ENCODE peak calls at places on chromosome 1, in nine cellular contexts. C, S, D, L, I, U, P, J and M are unnamed samples.
A peak's percentile ranks its signal among the peaks of the same experiment; 100 is the strongest.

GRCh38 chr1:173122958-173123852 is 72.5 kb upstream of the TNFSF18 start:
- DNase-seq in C (peak; percentile 80), S (peak; percentile 98), D (peak; percentile 45), L (peak; percentile 23), I (no peak), U (peak; percentile 98), P (peak; percentile 93), J (peak; percentile 50), M (no peak)

GRCh38 chr1:29324771-29325351 is 88.5 kb downstream of the PTPRU start:
- DNase-seq in C (peak; percentile 54), S (no peak), D (no peak), L (no peak), I (no peak), U (peak; percentile 16), P (no peak), J (peak; percentile 92), M (no peak)

GRCh38 chr1:8382051-8382505 is 64.2 kb downstream of the SLC45A1 start:
- DNase-seq in C (no peak), S (no peak), D (no peak), L (no peak), I (no peak), U (peak; percentile 46), P (no peak), J (no peak), M (no peak)

GRCh38 chr1:224632381-224632871 is 16.3 kb downstream of the CNIH3 start:
- DNase-seq in C (no peak), S (peak; percentile 92), D (peak; percentile 43), L (peak; percentile 71), I (no peak), U (peak; percentile 95), P (peak; percentile 85), J (no peak), M (no peak)

GRCh38 chr1:62784509-62785365 is 805 bp downstream of the ATG4C start:
- DNase-seq in C (no peak), S (peak; percentile 21), D (no peak), L (no peak), I (no peak), U (peak; percentile 25), P (no peak), J (no peak), M (no peak)

GRCh38 chr1:2189459-2190425 is 4.8 kb downstream of the FAAP20 start:
- DNase-seq in C (peak; percentile 97), S (peak; percentile 98), D (peak; percentile 97), L (peak; percentile 97), I (peak; percentile 86), U (peak; percentile 98), P (peak; percentile 91), J (peak; percentile 93), M (peak; percentile 65)

GRCh38 chr1:177246710-177247588 is 76.2 kb downstream of the BRINP2 start:
- DNase-seq in C (no peak), S (peak; percentile 61), D (no peak), L (no peak), I (no peak), U (peak; percentile 23), P (no peak), J (no peak), M (no peak)

GRCh38 chr1:100528861-100529260 is 9.1 kb upstream of the GPR88 start:
- DNase-seq in C (no peak), S (peak; percentile 93), D (no peak), L (no peak), I (no peak), U (peak; percentile 89), P (no peak), J (no peak), M (no peak)

GRCh38 chr1:17403081-17403480 is 31.1 kb downstream of the PADI6 start:
- DNase-seq in C (no peak), S (no peak), D (no peak), L (no peak), I (no peak), U (no peak), P (peak; percentile 14), J (no peak), M (no peak)

GRCh38 chr1:55311057-55311631 is 96.0 kb upstream of the USP24 start:
- DNase-seq in C (no peak), S (peak; percentile 51), D (no peak), L (no peak), I (no peak), U (peak; percentile 38), P (peak; percentile 68), J (no peak), M (no peak)

GRCh38 chr1:46551597-46552095 is at the start of gene KNCN:
- DNase-seq in C (no peak), S (no peak), D (no peak), L (no peak), I (no peak), U (no peak), P (no peak), J (no peak), M (no peak)

GRCh38 chr1:17167783-17168479 is 37.0 kb upstream of the PADI1 start:
- DNase-seq in C (no peak), S (peak; percentile 33), D (no peak), L (peak; percentile 6), I (no peak), U (peak; percentile 25), P (peak; percentile 94), J (no peak), M (no peak)

GRCh38 chr1:229759037-229759435 is 133.0 kb downstream of the URB2 start:
- DNase-seq in C (no peak), S (no peak), D (no peak), L (no peak), I (no peak), U (peak; percentile 1), P (peak; percentile 91), J (no peak), M (no peak)

GRCh38 chr1:1598051-1598719 is 1.8 kb downstream of the FNDC10 start:
- DNase-seq in C (no peak), S (no peak), D (no peak), L (no peak), I (no peak), U (no peak), P (no peak), J (no peak), M (no peak)

GRCh38 chr1:41583658-41584570 is 99.4 kb upstream of the EDN2 start:
- DNase-seq in C (no peak), S (no peak), D (peak; percentile 23), L (no peak), I (no peak), U (no peak), P (no peak), J (no peak), M (no peak)

GRCh38 chr1:190477687-190478192 is at the start of gene BRINP3:
- DNase-seq in C (no peak), S (no peak), D (no peak), L (no peak), I (no peak), U (no peak), P (no peak), J (no peak), M (no peak)

GRCh38 chr1:190478193-190479007 is 736 bp upstream of the BRINP3 start:
- DNase-seq in C (peak; percentile 60), S (peak; percentile 32), D (no peak), L (no peak), I (no peak), U (peak; percentile 51), P (no peak), J (peak; percentile 65), M (no peak)

GRCh38 chr1:190475394-190476250 is 2.0 kb downstream of the BRINP3 start:
- DNase-seq in C (peak; percentile 44), S (peak; percentile 29), D (no peak), L (peak; percentile 4), I (no peak), U (peak; percentile 29), P (no peak), J (no peak), M (no peak)

GRCh38 chr1:190479028-190479427 is 1.4 kb upstream of the BRINP3 start:
- DNase-seq in C (no peak), S (peak; percentile 23), D (no peak), L (no peak), I (no peak), U (peak; percentile 48), P (no peak), J (no peak), M (no peak)

GRCh38 chr1:190479537-190479936 is 1.9 kb upstream of the BRINP3 start:
- DNase-seq in C (no peak), S (no peak), D (no peak), L (no peak), I (no peak), U (no peak), P (no peak), J (no peak), M (no peak)
- TF ChIP-seq CTCF in C (no peak), S (no peak), D (no peak), L (no peak), I (no peak), U (no peak), P (no peak), J (no peak), M (peak; percentile 47)

GRCh38 chr1:19799233-19799876 is 361 bp downstream of the TMCO4 start:
- DNase-seq in C (peak; percentile 90), S (peak; percentile 61), D (peak; percentile 84), L (peak; percentile 74), I (no peak), U (peak; percentile 60), P (peak; percentile 20), J (peak; percentile 58), M (no peak)
- TF ChIP-seq CTCF in C (peak; percentile 32), S (peak; percentile 37), D (peak; percentile 40), L (peak; percentile 9), I (no peak), U (peak; percentile 40), P (peak; percentile 70), J (peak; percentile 34), M (no peak)

DNA sequence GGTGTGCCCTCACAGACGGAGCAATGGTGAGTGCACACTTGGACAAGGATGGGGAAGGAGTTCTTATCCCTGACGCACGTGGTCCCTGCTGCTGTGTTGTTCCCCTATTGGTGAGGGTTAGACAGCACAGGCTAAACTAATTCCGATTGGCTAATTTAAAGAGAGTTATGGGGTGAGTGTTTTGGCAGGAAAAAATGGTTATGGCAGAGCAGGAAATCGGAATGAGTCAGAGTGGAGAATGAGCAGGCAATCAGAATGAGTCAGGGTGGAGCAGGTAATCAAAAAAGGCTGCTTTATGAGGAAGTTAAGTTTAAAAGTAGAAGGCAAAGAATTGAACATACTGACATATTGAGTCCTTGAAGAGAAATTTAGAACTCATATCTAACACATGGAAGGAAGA is 100.5 kb downstream of the NGF start:
- DNase-seq in C (no peak), S (no peak), D (no peak), L (no peak), I (no peak), U (no peak), P (peak; percentile 87), J (no peak), M (no peak)
- TF ChIP-seq CTCF in C (no peak), S (no peak), D (no peak), L (no peak), I (no peak), U (no peak), P (peak; percentile 63), J (no peak), M (no peak)

DNA sequence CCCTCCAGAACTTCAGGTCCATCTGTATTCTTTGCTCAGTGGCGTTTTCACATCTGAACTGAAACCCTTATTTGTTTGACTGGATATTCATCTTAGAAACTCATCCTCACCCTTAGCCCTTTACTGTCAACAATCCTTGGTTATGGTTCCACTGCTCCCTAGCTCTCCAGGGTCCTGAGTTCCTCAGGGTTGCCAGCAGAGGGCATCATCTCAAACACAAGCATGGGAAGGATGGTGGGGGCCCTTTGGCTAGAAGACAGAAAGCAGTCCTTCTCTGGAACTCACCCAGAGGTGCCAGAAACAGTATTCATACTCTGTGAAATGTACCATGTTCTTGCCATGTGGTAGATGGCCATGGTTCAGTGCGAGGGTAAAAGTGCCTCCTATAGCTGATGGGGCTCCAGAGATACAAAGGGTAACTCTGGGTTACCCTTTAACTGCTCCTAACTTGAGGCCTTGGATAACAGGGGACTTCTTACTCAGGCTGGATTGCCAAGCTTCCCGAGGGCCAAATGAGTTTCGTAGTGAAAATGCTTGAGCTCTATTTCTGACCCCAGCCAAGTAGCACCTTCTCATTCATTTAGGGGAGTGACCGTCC is 11.3 kb downstream of the NCSTN start:
- DNase-seq in C (no peak), S (peak; percentile 34), D (no peak), L (no peak), I (no peak), U (peak; percentile 45), P (no peak), J (no peak), M (peak; percentile 44)
- TF ChIP-seq CTCF in C (peak; percentile 33), S (peak; percentile 65), D (peak; percentile 11), L (no peak), I (no peak), U (peak; percentile 59), P (peak; percentile 74), J (peak; percentile 83), M (peak; percentile 79)